ENCODE peak calls at places on chromosomes 6 and 20, in eight cellular contexts. One of them, this sample, is unnamed.

GRCh38 chr6:132234356-132234755 is 166.9 kb downstream of the MOXD1 start:
- DNase-seq in heart right ventricle: no peak
- DNase-seq in pancreas: no peak
- DNase-seq in IMR-90: no peak
- DNase-seq in right atrium auricular region: no peak
- DNase-seq in hepatocyte: no peak
- DNase-seq in left ventricle myocardium inferior: no peak
- DNase-seq in lower leg skin: no peak
- DNase-seq in this sample: no peak

GRCh38 chr6:89387516-89388222 is 24.4 kb downstream of the RRAGD start:
- DNase-seq in hepatocyte: no peak
- DNase-seq in lower leg skin: no peak
- DNase-seq in heart right ventricle: no peak
- DNase-seq in left ventricle myocardium inferior: no peak
- DNase-seq in IMR-90: no peak
- DNase-seq in right atrium auricular region: no peak
- DNase-seq in pancreas: no peak
- DNase-seq in this sample: no peak

GRCh38 chr20:36092424-36093024 is 62.0 kb upstream of the EPB41L1 start:
- DNase-seq in heart right ventricle: no peak
- DNase-seq in IMR-90: no peak
- DNase-seq in right atrium auricular region: no peak
- DNase-seq in left ventricle myocardium inferior: peak
- DNase-seq in lower leg skin: no peak
- DNase-seq in pancreas: peak
- DNase-seq in hepatocyte: peak
- DNase-seq in this sample: no peak

GRCh38 chr6:153150400-153150766 is 19.3 kb upstream of the RGS17 start:
- DNase-seq in left ventricle myocardium inferior: no peak
- DNase-seq in lower leg skin: no peak
- DNase-seq in pancreas: no peak
- DNase-seq in hepatocyte: no peak
- DNase-seq in IMR-90: no peak
- DNase-seq in right atrium auricular region: no peak
- DNase-seq in heart right ventricle: no peak
- DNase-seq in this sample: no peak

GRCh38 chr6:7058250-7058923 is 49.4 kb upstream of the RREB1 start:
- DNase-seq in lower leg skin: peak
- DNase-seq in pancreas: no peak
- DNase-seq in left ventricle myocardium inferior: no peak
- DNase-seq in IMR-90: peak
- DNase-seq in heart right ventricle: no peak
- DNase-seq in hepatocyte: peak
- DNase-seq in right atrium auricular region: no peak
- DNase-seq in this sample: peak

GRCh38 chr6:54431466-54431865 is 123.2 kb downstream of the TINAG start:
- DNase-seq in IMR-90: peak
- DNase-seq in heart right ventricle: no peak
- DNase-seq in pancreas: no peak
- DNase-seq in left ventricle myocardium inferior: no peak
- DNase-seq in hepatocyte: no peak
- DNase-seq in right atrium auricular region: no peak
- DNase-seq in lower leg skin: no peak
- DNase-seq in this sample: no peak

GRCh38 chr20:40932436-40932835 is 96.2 kb upstream of the TOP1 start:
- DNase-seq in heart right ventricle: no peak
- DNase-seq in left ventricle myocardium inferior: no peak
- DNase-seq in pancreas: no peak
- DNase-seq in IMR-90: no peak
- DNase-seq in hepatocyte: no peak
- DNase-seq in right atrium auricular region: no peak
- DNase-seq in lower leg skin: no peak
- DNase-seq in this sample: no peak

GRCh38 chr6:31521835-31522234 is 6.9 kb upstream of the MCCD1 start:
- DNase-seq in IMR-90: no peak
- DNase-seq in left ventricle myocardium inferior: no peak
- DNase-seq in lower leg skin: no peak
- DNase-seq in right atrium auricular region: no peak
- DNase-seq in pancreas: no peak
- DNase-seq in heart right ventricle: no peak
- DNase-seq in hepatocyte: no peak
- DNase-seq in this sample: no peak

GRCh38 chr6:110518281-110518623 is 41.8 kb upstream of the SLC22A16 start:
- DNase-seq in pancreas: no peak
- DNase-seq in lower leg skin: no peak
- DNase-seq in right atrium auricular region: no peak
- DNase-seq in hepatocyte: no peak
- DNase-seq in IMR-90: peak
- DNase-seq in heart right ventricle: no peak
- DNase-seq in left ventricle myocardium inferior: no peak
- DNase-seq in this sample: no peak

GRCh38 chr6:158353851-158354508 is 41.7 kb downstream of the TULP4 start:
- DNase-seq in hepatocyte: no peak
- DNase-seq in lower leg skin: no peak
- DNase-seq in IMR-90: peak
- DNase-seq in heart right ventricle: no peak
- DNase-seq in pancreas: no peak
- DNase-seq in right atrium auricular region: no peak
- DNase-seq in left ventricle myocardium inferior: no peak
- DNase-seq in this sample: peak

GRCh38 chr6:17311595-17312311 is 30.6 kb downstream of the RBM24 start:
- DNase-seq in left ventricle myocardium inferior: peak
- DNase-seq in hepatocyte: peak
- DNase-seq in pancreas: no peak
- DNase-seq in right atrium auricular region: no peak
- DNase-seq in lower leg skin: no peak
- DNase-seq in heart right ventricle: peak
- DNase-seq in IMR-90: peak
- DNase-seq in this sample: no peak

GRCh38 chr6:3022765-3023662 is 23.3 kb downstream of the NQO2 start:
- DNase-seq in IMR-90: no peak
- DNase-seq in lower leg skin: no peak
- DNase-seq in hepatocyte: no peak
- DNase-seq in heart right ventricle: peak
- DNase-seq in right atrium auricular region: no peak
- DNase-seq in pancreas: no peak
- DNase-seq in left ventricle myocardium inferior: no peak
- DNase-seq in this sample: no peak

GRCh38 chr20:59765599-59766177 is 161.3 kb downstream of the PHACTR3 start:
- DNase-seq in heart right ventricle: no peak
- DNase-seq in IMR-90: no peak
- DNase-seq in pancreas: no peak
- DNase-seq in lower leg skin: no peak
- DNase-seq in left ventricle myocardium inferior: no peak
- DNase-seq in right atrium auricular region: no peak
- DNase-seq in hepatocyte: peak
- DNase-seq in this sample: no peak

GRCh38 chr20:38159949-38160756 is 4.9 kb downstream of the TGM2 start:
- DNase-seq in IMR-90: no peak
- DNase-seq in right atrium auricular region: no peak
- DNase-seq in heart right ventricle: no peak
- DNase-seq in pancreas: no peak
- DNase-seq in lower leg skin: no peak
- DNase-seq in left ventricle myocardium inferior: no peak
- DNase-seq in hepatocyte: no peak
- DNase-seq in this sample: no peak

GRCh38 chr20:25685276-25686080 is 11.2 kb downstream of the ZNF337 start:
- DNase-seq in lower leg skin: no peak
- DNase-seq in right atrium auricular region: no peak
- DNase-seq in IMR-90: no peak
- DNase-seq in heart right ventricle: no peak
- DNase-seq in left ventricle myocardium inferior: no peak
- DNase-seq in pancreas: no peak
- DNase-seq in hepatocyte: no peak
- DNase-seq in this sample: no peak

DNA sequence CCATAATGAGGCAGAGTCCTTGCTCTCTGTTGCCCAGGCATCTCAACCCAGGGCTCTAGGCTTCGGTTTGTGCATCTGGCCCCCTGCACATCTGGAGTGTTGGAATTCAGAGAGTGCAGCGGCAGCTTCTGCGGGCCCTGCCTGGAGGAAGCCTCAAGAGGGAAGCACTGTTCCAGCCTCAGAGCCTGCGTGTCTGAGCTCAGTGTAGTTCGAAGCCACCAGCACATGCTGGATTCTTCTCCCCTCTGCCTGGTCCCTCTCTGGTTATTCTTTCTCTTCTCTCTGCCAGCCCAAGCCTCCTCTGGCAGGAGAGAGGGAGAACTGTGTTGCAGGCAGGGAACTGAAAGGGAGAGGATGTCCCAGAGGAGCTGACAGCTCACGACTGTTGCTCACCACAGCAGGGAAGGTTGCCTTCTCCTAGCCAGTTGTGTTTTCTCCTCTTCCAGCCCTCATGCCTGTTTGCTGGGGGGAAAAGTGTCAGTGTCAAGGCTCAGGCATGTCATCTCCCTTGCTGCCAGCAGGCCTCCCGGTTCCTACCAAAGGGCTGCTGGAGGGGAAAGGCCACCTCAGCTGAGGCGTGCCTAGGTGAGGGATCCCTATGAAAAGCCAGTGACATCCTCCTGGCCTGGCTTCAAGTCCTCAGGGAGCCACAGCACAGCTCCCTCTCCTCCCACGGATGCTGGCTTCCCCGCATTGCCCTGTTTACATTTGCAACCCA is 126.0 kb upstream of the LRFN2 start:
- DNase-seq in pancreas: no peak
- DNase-seq in hepatocyte: no peak
- DNase-seq in lower leg skin: no peak
- DNase-seq in IMR-90: no peak
- DNase-seq in right atrium auricular region: no peak
- DNase-seq in heart right ventricle: no peak
- DNase-seq in left ventricle myocardium inferior: no peak
- DNase-seq in this sample: no peak
- TF ChIP-seq CTCF in pancreas: no peak
- TF ChIP-seq CTCF in hepatocyte: no peak
- TF ChIP-seq CTCF in lower leg skin: no peak
- TF ChIP-seq CTCF in IMR-90: no peak
- TF ChIP-seq CTCF in right atrium auricular region: no peak
- TF ChIP-seq CTCF in heart right ventricle: no peak
- TF ChIP-seq CTCF in left ventricle myocardium inferior: no peak
- TF ChIP-seq CTCF in this sample: no peak

GRCh38 chr20:10586296-10586695 is 87.5 kb downstream of the JAG1 start:
- DNase-seq in heart right ventricle: no peak
- DNase-seq in pancreas: no peak
- DNase-seq in IMR-90: peak
- DNase-seq in lower leg skin: no peak
- DNase-seq in right atrium auricular region: no peak
- DNase-seq in hepatocyte: no peak
- DNase-seq in left ventricle myocardium inferior: no peak
- DNase-seq in this sample: no peak

GRCh38 chr20:10591956-10592521 is 81.8 kb downstream of the JAG1 start:
- DNase-seq in lower leg skin: no peak
- DNase-seq in pancreas: no peak
- DNase-seq in left ventricle myocardium inferior: no peak
- DNase-seq in heart right ventricle: no peak
- DNase-seq in hepatocyte: no peak
- DNase-seq in IMR-90: peak
- DNase-seq in right atrium auricular region: no peak
- DNase-seq in this sample: no peak

GRCh38 chr20:10595230-10595629 is 78.6 kb downstream of the JAG1 start:
- DNase-seq in hepatocyte: no peak
- DNase-seq in right atrium auricular region: no peak
- DNase-seq in heart right ventricle: no peak
- DNase-seq in lower leg skin: no peak
- DNase-seq in left ventricle myocardium inferior: no peak
- DNase-seq in pancreas: no peak
- DNase-seq in IMR-90: no peak
- DNase-seq in this sample: no peak

GRCh38 chr20:10594286-10594868 is 79.4 kb downstream of the JAG1 start:
- DNase-seq in lower leg skin: no peak
- DNase-seq in heart right ventricle: no peak
- DNase-seq in pancreas: no peak
- DNase-seq in left ventricle myocardium inferior: no peak
- DNase-seq in right atrium auricular region: no peak
- DNase-seq in hepatocyte: no peak
- DNase-seq in IMR-90: no peak
- DNase-seq in this sample: peak

GRCh38 chr20:10590950-10591349 is 82.8 kb downstream of the JAG1 start:
- DNase-seq in lower leg skin: no peak
- DNase-seq in IMR-90: no peak
- DNase-seq in pancreas: no peak
- DNase-seq in left ventricle myocardium inferior: no peak
- DNase-seq in right atrium auricular region: no peak
- DNase-seq in heart right ventricle: no peak
- DNase-seq in hepatocyte: no peak
- DNase-seq in this sample: no peak
- H3K4me3 ChIP-seq in lower leg skin: no peak
- H3K4me3 ChIP-seq in IMR-90: no peak
- H3K4me3 ChIP-seq in pancreas: no peak
- H3K4me3 ChIP-seq in left ventricle myocardium inferior: no peak
- H3K4me3 ChIP-seq in right atrium auricular region: no peak
- H3K4me3 ChIP-seq in heart right ventricle: no peak
- H3K4me3 ChIP-seq in hepatocyte: no peak
- H3K4me3 ChIP-seq in this sample: no peak

DNA sequence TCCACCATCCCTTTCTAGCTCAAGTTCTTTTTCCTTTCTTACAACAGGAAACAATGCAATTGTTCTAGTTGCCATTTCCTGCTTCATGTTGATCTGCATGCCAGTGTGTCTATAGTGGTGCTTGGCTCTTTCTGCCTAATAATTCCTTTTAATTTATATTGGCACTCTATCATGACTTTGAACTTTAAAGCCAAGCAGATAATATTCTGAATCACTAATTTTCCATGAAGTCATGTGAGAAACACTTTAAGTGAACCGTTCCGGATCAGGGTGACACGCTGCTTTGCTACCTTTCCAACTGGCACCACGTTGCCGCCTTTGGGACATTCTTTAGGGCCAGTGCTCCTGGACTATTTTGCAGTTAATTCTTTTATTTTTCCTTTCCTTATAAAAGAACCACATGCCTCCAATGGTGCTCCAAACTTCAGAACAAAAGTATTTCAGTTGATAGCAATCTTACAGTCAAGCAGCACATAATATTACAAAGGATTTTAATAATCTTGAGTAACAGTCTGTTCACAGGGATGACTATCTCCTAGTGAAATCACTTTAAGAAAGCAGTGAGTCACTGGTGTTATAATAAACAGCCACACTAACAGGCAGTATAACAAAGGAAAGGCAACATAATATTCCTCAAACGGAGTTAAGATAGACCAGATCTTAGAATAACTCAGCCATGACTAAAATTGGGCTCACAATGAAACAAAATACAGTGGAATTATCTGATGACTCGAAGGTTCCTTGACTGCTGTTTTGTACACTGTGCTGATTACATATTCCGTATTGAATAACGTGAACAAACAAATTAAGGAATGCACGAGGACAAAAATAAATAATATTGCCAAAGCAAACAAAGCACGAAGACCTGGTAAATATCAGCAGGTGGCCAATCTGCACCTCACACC is 19.0 kb upstream of the BLOC1S5 start:
- DNase-seq in hepatocyte: peak
- DNase-seq in IMR-90: peak
- DNase-seq in pancreas: no peak
- DNase-seq in heart right ventricle: no peak
- DNase-seq in lower leg skin: no peak
- DNase-seq in right atrium auricular region: no peak
- DNase-seq in left ventricle myocardium inferior: no peak
- DNase-seq in this sample: peak
- TF ChIP-seq CTCF in hepatocyte: no peak
- TF ChIP-seq CTCF in IMR-90: no peak
- TF ChIP-seq CTCF in pancreas: no peak
- TF ChIP-seq CTCF in heart right ventricle: no peak
- TF ChIP-seq CTCF in lower leg skin: no peak
- TF ChIP-seq CTCF in right atrium auricular region: no peak
- TF ChIP-seq CTCF in left ventricle myocardium inferior: no peak
- TF ChIP-seq CTCF in this sample: no peak

GRCh38 chr6:155142902-155143609 is 120.8 kb upstream of the CLDN20 start:
- DNase-seq in pancreas: no peak
- DNase-seq in hepatocyte: no peak
- DNase-seq in right atrium auricular region: no peak
- DNase-seq in heart right ventricle: no peak
- DNase-seq in lower leg skin: no peak
- DNase-seq in left ventricle myocardium inferior: no peak
- DNase-seq in IMR-90: peak
- DNase-seq in this sample: no peak
- H3K4me3 ChIP-seq in pancreas: peak
- H3K4me3 ChIP-seq in hepatocyte: no peak
- H3K4me3 ChIP-seq in right atrium auricular region: peak
- H3K4me3 ChIP-seq in heart right ventricle: peak
- H3K4me3 ChIP-seq in lower leg skin: no peak
- H3K4me3 ChIP-seq in left ventricle myocardium inferior: peak
- H3K4me3 ChIP-seq in IMR-90: peak
- H3K4me3 ChIP-seq in this sample: no peak